ENCODE peak calls at places on chromosomes 2 and 18, in eight cellular contexts. S is SK-N-SH, A is K562, D is HCT116, Z is GM12878, X is H1, O is endothelial cell of umbilical vein, R is HepG2. Q is an unnamed sample.

GRCh38 chr2:203594541-203594940 is 59.4 kb upstream of the RAPH1 start:
- DNase-seq in S (no peak), O (no peak), Z (no peak), D (no peak), X (no peak), R (no peak), A (no peak), Q (peak)

GRCh38 chr2:188870289-188870688 is 103.9 kb upstream of the COL3A1 start:
- DNase-seq in R (no peak), S (no peak), A (no peak), D (no peak), O (no peak), Z (no peak), X (no peak), Q (no peak)

GRCh38 chr2:225556461-225556860 is 157.0 kb downstream of the NYAP2 start:
- DNase-seq in R (no peak), S (no peak), X (no peak), O (no peak), D (no peak), A (no peak), Z (no peak), Q (no peak)

GRCh38 chr2:43276962-43277383 is 50.6 kb upstream of the ZFP36L2 start:
- DNase-seq in O (peak), Z (no peak), A (no peak), S (peak), D (no peak), X (no peak), R (no peak), Q (no peak)

GRCh38 chr2:140916410-140916809 is 1214.4 kb downstream of the LRP1B start:
- DNase-seq in X (no peak), Z (no peak), S (no peak), D (no peak), R (no peak), O (no peak), A (no peak), Q (no peak)

GRCh38 chr2:88184762-88185161 is 14.6 kb downstream of the THNSL2 start:
- DNase-seq in Z (no peak), S (no peak), D (no peak), A (no peak), O (no peak), R (no peak), X (no peak), Q (no peak)

GRCh38 chr18:40365526-40365925 is 1589.5 kb upstream of the PIK3C3 start:
- DNase-seq in X (no peak), D (no peak), O (no peak), R (no peak), A (no peak), Z (no peak), S (no peak), Q (no peak)

GRCh38 chr2:174023591-174024523 is 58.7 kb upstream of the SP3 start:
- DNase-seq in R (peak), D (peak), S (peak), A (no peak), O (no peak), X (no peak), Z (no peak), Q (peak)

GRCh38 chr2:152421521-152422367 is 86.8 kb downstream of the FMNL2 start:
- DNase-seq in R (peak), D (peak), Z (no peak), A (peak), X (no peak), O (peak), S (peak), Q (peak)

GRCh38 chr2:22291074-22291473 is 1093.9 kb upstream of the KLHL29 start:
- DNase-seq in R (no peak), Z (no peak), D (no peak), A (no peak), O (no peak), X (no peak), S (peak), Q (no peak)

GRCh38 chr2:98601532-98602132 is 6.7 kb downstream of the COA5 start:
- DNase-seq in Z (no peak), R (peak), X (no peak), A (peak), O (peak), D (peak), S (peak), Q (no peak)

GRCh38 chr2:242060212-242060835 is 190.8 kb downstream of the RTP5 start:
- DNase-seq in D (no peak), A (no peak), O (peak), R (no peak), S (no peak), X (no peak), Z (no peak), Q (no peak)

GRCh38 chr2:68375522-68376040 is 10.5 kb downstream of the PLEK start:
- DNase-seq in Z (no peak), R (no peak), X (no peak), A (no peak), O (no peak), S (no peak), D (no peak), Q (no peak)

GRCh38 chr2:19753314-19753713 is 148.5 kb downstream of the TTC32 start:
- DNase-seq in X (no peak), A (no peak), Z (no peak), D (no peak), R (no peak), S (no peak), O (no peak), Q (no peak)

GRCh38 chr2:12293868-12294267 is 422.9 kb upstream of the TRIB2 start:
- DNase-seq in O (no peak), R (no peak), S (no peak), A (no peak), X (no peak), D (no peak), Z (peak), Q (no peak)

GRCh38 chr2:56008661-56009411 is 85.3 kb upstream of the EFEMP1 start:
- DNase-seq in Z (no peak), S (peak), R (no peak), A (no peak), O (peak), X (peak), D (no peak), Q (no peak)

GRCh38 chr18:23573948-23574431 is 12.3 kb downstream of the NPC1 start:
- DNase-seq in A (peak), X (peak), R (no peak), Z (no peak), D (no peak), S (no peak), O (peak), Q (no peak)

GRCh38 chr2:81196933-81197628 is 892.5 kb upstream of the LRRTM1 start:
- DNase-seq in O (no peak), R (no peak), S (no peak), A (no peak), Z (no peak), D (no peak), X (no peak), Q (no peak)

GRCh38 chr18:45334188-45334587 is 281.1 kb upstream of the SLC14A2 start:
- DNase-seq in Z (no peak), A (no peak), X (no peak), S (no peak), R (no peak), D (no peak), O (no peak), Q (no peak)

GRCh38 chr18:75931079-75931478 is 503.6 kb upstream of the SMIM21 start:
- DNase-seq in A (no peak), R (no peak), X (no peak), Z (no peak), O (no peak), D (no peak), S (no peak), Q (no peak)

GRCh38 chr2:3168230-3168891 is 209.3 kb downstream of the EIPR1 start:
- DNase-seq in X (no peak), R (no peak), D (no peak), Z (no peak), S (peak), O (no peak), A (no peak), Q (no peak)

GRCh38 chr2:125167820-125168219 is 1142.7 kb downstream of the CNTNAP5 start:
- DNase-seq in O (no peak), R (no peak), X (no peak), A (no peak), D (no peak), S (no peak), Z (no peak), Q (no peak)

GRCh38 chr2:8018956-8019355 is 662.9 kb upstream of the ID2 start:
- DNase-seq in R (no peak), S (no peak), X (no peak), O (no peak), A (no peak), Z (no peak), D (no peak), Q (no peak)

GRCh38 chr2:218618102-218618860 is 10.6 kb downstream of the PLCD4 start:
- DNase-seq in Z (no peak), X (no peak), A (no peak), R (peak), S (peak), O (no peak), D (peak), Q (no peak)

GRCh38 chr2:26528186-26528585 is 50.3 kb upstream of the OTOF start:
- DNase-seq in S (no peak), O (no peak), R (no peak), D (no peak), Z (no peak), X (no peak), A (no peak), Q (no peak)

GRCh38 chr2:105294046-105294445 is 35.5 kb downstream of the TGFBRAP1 start:
- DNase-seq in Z (no peak), D (no peak), O (no peak), A (no peak), S (no peak), X (no peak), R (no peak), Q (no peak)

GRCh38 chr2:176959614-176960013 is 253.0 kb upstream of the HNRNPA3 start:
- DNase-seq in O (no peak), X (no peak), R (no peak), S (no peak), A (no peak), Z (no peak), D (no peak), Q (no peak)

GRCh38 chr2:11327871-11328270 is 16.6 kb downstream of the ROCK2 start:
- DNase-seq in D (no peak), S (no peak), X (no peak), R (no peak), Z (no peak), A (no peak), O (no peak), Q (no peak)

GRCh38 chr2:25877431-25878360 is 591 bp downstream of the ASXL2 start:
- DNase-seq in O (peak), D (peak), X (no peak), R (peak), S (peak), Z (peak), A (peak), Q (no peak)

GRCh38 chr2:42696987-42697386 is 66.9 kb downstream of the OXER1 start:
- DNase-seq in Z (no peak), S (peak), R (no peak), X (no peak), D (no peak), O (no peak), A (no peak), Q (no peak)

GRCh38 chr2:183995632-183996031 is 602.7 kb upstream of the ZNF804A start:
- DNase-seq in O (no peak), R (no peak), D (no peak), Z (no peak), S (no peak), X (no peak), A (no peak), Q (no peak)

GRCh38 chr2:101803945-101804696 is 106.6 kb downstream of the MAP4K4 start:
- DNase-seq in R (peak), Z (no peak), O (no peak), D (no peak), S (peak), A (no peak), X (no peak), Q (no peak)

GRCh38 chr2:16617282-16618266 is 48.1 kb downstream of the CYRIA start:
- DNase-seq in R (no peak), Z (no peak), D (no peak), O (peak), X (no peak), A (peak), S (peak), Q (no peak)

GRCh38 chr2:85920810-85921545 is 32.2 kb upstream of the ST3GAL5 start:
- DNase-seq in S (no peak), D (no peak), R (no peak), Z (no peak), X (no peak), O (peak), A (peak), Q (no peak)

GRCh38 chr18:54946149-54946581 is 13.1 kb downstream of the CCDC68 start:
- DNase-seq in O (peak), A (peak), S (no peak), Z (peak), D (peak), X (no peak), R (peak), Q (no peak)

GRCh38 chr2:42090216-42090615 is 42.4 kb downstream of the PKDCC start:
- DNase-seq in A (no peak), Z (no peak), R (no peak), D (no peak), O (no peak), S (no peak), X (no peak), Q (no peak)

GRCh38 chr2:1060987-1061386 is 110.3 kb downstream of the SNTG2 start:
- DNase-seq in X (no peak), S (no peak), D (no peak), Z (no peak), R (no peak), A (no peak), O (no peak), Q (no peak)

GRCh38 chr2:106782658-106783057 is 103.3 kb downstream of the ST6GAL2 start:
- DNase-seq in R (no peak), Z (no peak), A (no peak), S (no peak), D (no peak), X (no peak), O (no peak), Q (no peak)

GRCh38 chr2:156892449-156893335 is 364.8 kb upstream of the GALNT5 start:
- DNase-seq in O (peak), R (peak), D (peak), A (peak), Z (peak), S (peak), X (no peak), Q (peak)

GRCh38 chr2:30711646-30712085 is 95.6 kb downstream of the CAPN13 start:
- DNase-seq in R (peak), D (peak), O (peak), S (peak), Z (peak), X (peak), A (peak), Q (peak)
- TF ChIP-seq POLR2AphosphoS5 in R (no peak), D (peak), O (no peak), S (no peak), Z (no peak), X (peak), A (no peak), Q (no peak)

GRCh38 chr2:10086950-10087349 is 6.7 kb upstream of the CYS1 start:
- DNase-seq in X (no peak), A (no peak), Z (no peak), S (no peak), O (no peak), R (peak), D (no peak), Q (no peak)

GRCh38 chr2:10084567-10084910 is 4.3 kb upstream of the CYS1 start:
- DNase-seq in R (no peak), A (no peak), S (no peak), D (no peak), O (no peak), X (no peak), Z (no peak), Q (no peak)

GRCh38 chr2:10083692-10084566 is 3.7 kb upstream of the CYS1 start:
- DNase-seq in R (no peak), O (no peak), Z (peak), D (no peak), A (no peak), S (no peak), X (no peak), Q (no peak)

GRCh38 chr2:10085852-10086148 is 5.6 kb upstream of the CYS1 start:
- DNase-seq in Z (no peak), O (no peak), D (no peak), R (no peak), X (no peak), S (no peak), A (no peak), Q (no peak)

GRCh38 chr2:10084956-10085851 is 5.0 kb upstream of the CYS1 start:
- DNase-seq in Z (no peak), A (no peak), R (no peak), D (no peak), O (no peak), X (no peak), S (no peak), Q (no peak)
- H3K9ac ChIP-seq in Z (no peak), A (peak), R (no peak), D (no peak), O (no peak), X (no peak), S (no peak), Q (no peak)

DNA sequence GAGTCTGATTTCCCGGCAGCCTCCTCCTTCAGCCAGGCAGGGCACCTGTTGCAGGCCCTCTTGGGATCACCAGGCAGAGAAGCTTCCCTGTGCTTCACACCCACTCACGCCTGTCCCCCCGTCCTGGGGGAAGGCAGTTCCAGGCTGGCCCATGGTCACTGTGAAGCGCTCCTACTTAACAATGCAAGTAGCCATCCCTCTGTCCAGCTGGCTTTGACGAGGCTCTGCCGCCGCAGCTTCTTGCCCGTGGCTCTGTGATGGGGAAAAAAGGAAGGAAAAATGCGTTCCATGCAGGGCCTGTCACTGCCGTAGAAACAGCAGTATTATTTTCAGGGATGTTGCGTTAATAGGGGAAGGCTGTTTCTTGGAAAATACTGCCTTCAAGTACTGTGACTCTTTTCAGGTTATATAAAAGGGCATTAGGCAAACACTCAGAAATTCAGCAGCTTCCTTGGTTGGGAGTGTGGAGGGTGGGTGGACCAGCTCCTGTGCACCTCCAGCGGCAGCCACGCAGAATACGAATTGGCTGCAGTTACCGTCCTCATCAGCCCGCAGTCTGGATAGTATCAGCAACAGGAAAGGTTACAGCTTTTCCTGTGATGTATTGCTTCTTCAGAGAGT is 232.3 kb downstream of the KLHL29 start:
- DNase-seq in R (no peak), Z (no peak), X (no peak), S (no peak), A (peak), D (no peak), O (peak), Q (no peak)
- TF ChIP-seq POLR2AphosphoS5 in R (no peak), Z (no peak), X (no peak), S (no peak), A (no peak), D (no peak), O (no peak), Q (no peak)

DNA sequence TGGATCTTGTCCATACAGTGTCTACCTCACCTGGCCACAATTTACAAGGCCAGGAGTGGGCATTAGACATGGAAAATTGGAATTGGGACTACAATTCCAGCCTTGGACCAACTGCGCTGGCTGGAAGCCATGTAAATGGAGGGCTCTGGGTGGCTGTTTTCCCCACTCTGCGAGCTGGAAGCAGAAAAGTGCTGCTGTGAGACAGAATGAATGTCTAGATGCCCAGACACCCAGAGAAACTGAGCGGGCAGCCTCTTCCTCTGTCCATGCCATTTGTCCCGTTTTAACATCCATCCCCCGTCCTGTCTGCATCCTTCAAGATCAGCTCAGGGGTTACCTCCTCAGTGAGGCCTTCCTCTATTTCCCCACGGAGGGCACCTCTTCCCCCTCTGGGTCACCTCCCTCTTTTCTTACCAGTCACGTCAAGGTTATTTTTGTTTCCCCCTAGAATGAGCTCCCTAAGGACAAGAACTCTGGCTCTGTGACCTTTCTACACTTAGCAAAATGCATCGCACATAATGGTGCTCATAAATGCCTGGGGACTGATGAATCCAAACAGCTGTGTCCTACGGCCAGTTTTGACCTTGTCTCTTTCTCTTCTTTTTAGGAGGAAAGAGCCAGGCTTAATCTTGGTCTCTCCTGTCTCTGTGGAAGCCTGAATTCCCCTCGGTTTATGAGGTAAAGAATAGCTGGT is 41.2 kb downstream of the MCFD2 start:
- DNase-seq in S (no peak), R (no peak), X (no peak), D (no peak), A (no peak), Z (no peak), O (no peak), Q (no peak)
- H3K9ac ChIP-seq in S (peak), R (no peak), X (no peak), D (peak), A (no peak), Z (no peak), O (no peak), Q (no peak)

GRCh38 chr2:95346738-95347671 is 49.9 kb downstream of the KCNIP3 start:
- DNase-seq in R (no peak), O (peak), Z (no peak), S (peak), A (peak), X (no peak), D (no peak), Q (no peak)

GRCh38 chr2:95346236-95346737 is 49.1 kb downstream of the KCNIP3 start:
- DNase-seq in D (no peak), X (no peak), S (peak), Z (no peak), A (peak), O (no peak), R (no peak), Q (no peak)

GRCh38 chr2:95345066-95345414 is 47.9 kb downstream of the KCNIP3 start:
- DNase-seq in R (no peak), O (no peak), D (no peak), X (no peak), A (no peak), Z (no peak), S (no peak), Q (no peak)

GRCh38 chr2:95344656-95345055 is 47.5 kb downstream of the KCNIP3 start:
- DNase-seq in Z (no peak), D (no peak), O (no peak), X (no peak), S (no peak), A (no peak), R (no peak), Q (no peak)

DNA sequence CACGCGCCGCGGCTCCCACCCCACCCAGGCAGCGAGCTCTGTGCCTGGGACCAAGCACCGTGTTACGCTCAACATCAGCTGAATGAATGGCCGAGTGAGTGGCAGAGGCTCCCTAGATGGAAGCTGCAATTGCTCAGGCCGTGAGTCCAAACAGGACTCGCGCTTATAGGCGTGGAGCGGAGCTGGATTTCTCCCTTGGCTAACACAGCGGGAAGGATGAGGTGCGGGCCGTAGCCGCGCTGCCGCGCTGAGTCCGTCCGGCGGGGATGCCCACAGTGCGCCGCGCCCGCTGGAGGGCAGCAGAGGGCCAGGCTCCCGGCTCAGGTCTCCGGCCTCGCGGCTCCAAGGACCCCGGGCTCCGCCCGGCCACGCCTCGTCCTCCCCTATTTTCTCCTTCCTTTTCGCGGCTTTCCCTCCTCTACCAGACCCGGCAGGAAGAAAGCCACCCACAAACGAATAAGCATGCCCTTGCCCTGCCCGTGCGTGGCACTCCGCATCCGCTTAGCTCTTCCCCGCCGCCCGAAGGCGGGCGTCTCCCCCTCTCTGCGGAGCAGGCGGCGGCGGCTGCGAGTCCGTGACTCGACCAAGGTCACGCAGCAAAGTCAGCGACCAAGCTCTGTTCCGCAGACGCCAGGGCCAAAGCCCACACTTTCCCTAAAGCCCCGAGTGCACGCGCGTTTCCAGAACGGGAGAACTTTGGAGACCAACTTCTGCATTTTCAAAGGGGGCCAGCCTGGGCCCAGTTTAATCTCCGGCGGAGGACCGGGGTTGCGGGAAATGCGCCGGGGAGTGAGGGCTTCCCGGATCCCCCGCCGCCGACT is 48.5 kb downstream of the KCNIP3 start:
- DNase-seq in X (peak), R (peak), S (peak), A (peak), Z (no peak), O (peak), D (peak), Q (no peak)
- TF ChIP-seq POLR2AphosphoS5 in X (no peak), R (no peak), S (no peak), A (no peak), Z (no peak), O (no peak), D (peak), Q (no peak)

Q was measured in SK-N-MC.